ENCODE peak calls at places on chromosome 17, in ten cellular contexts. W is cardiac muscle cell; U is SHP77; E is activated CD8-positive, alpha-beta memory T cell treated with anti-CD3 and anti-CD28 coated beads for 1 hour; G is NT2/D1; C is left ventricle myocardium inferior; F is amygdala; J is stimulated activated CD4-positive, alpha-beta T cell treated with anti-CD3 and anti-CD28 coated beads, Interleukin-1b, Interleukin-23, amount 100 ng/mL, for 1 hour; O is activated CD4-positive, alpha-beta T cell treated with anti-CD3 and anti-CD28 coated beads, Interleukin-2, amount 10 ng/mL, durations not matched to agents 7 days and 5 days; S is activated T-helper 1 cell treated with anti-CD3 and anti-CD28 coated beads, Interleukin-2, amount 50 U/mL, for 16 hours. Z is an unnamed sample.
A peak's percentile ranks its signal among the peaks of the same experiment; 100 is the strongest.

GRCh38 chr17:36989173-36989572 is 40.4 kb downstream of the AATF start:
- DNase-seq in W (no peak), E (no peak), C (no peak), J (no peak), F (no peak), U (no peak), O (no peak), G (no peak), S (no peak), Z (no peak)

GRCh38 chr17:29007456-29008455 is 1.9 kb upstream of the SEZ6 start:
- DNase-seq in O (no peak), U (no peak), E (no peak), F (no peak), C (no peak), G (no peak), J (no peak), W (peak; percentile 53), S (no peak), Z (no peak)

GRCh38 chr17:395179-395578 is 42.6 kb upstream of the RPH3AL start:
- DNase-seq in S (no peak), W (no peak), O (no peak), G (no peak), C (no peak), F (no peak), J (no peak), E (no peak), U (no peak), Z (no peak)

GRCh38 chr17:20970329-20970728 is 72.5 kb downstream of the USP22 start:
- DNase-seq in F (no peak), E (no peak), C (no peak), W (no peak), G (no peak), O (no peak), U (no peak), S (no peak), J (no peak), Z (no peak)

GRCh38 chr17:2049333-2050245 is 5.3 kb upstream of the HIC1 start:
- DNase-seq in F (peak; percentile 68), J (peak; percentile 84), S (peak; percentile 88), E (peak; percentile 88), C (peak; percentile 90), W (peak; percentile 90), U (peak; percentile 56), G (no peak), O (peak; percentile 88), Z (no peak)

GRCh38 chr17:31349454-31349853 is 28.0 kb upstream of the EVI2A start:
- DNase-seq in C (no peak), E (no peak), W (no peak), G (no peak), O (no peak), F (no peak), S (no peak), U (no peak), J (no peak), Z (no peak)

GRCh38 chr17:52149626-52150025 is 8.9 kb downstream of the CA10 start:
- DNase-seq in C (no peak), J (no peak), O (no peak), U (no peak), F (no peak), G (no peak), W (no peak), S (no peak), E (no peak), Z (no peak)

GRCh38 chr17:78417531-78417909 is 39.1 kb downstream of the PGS1 start:
- DNase-seq in F (no peak), G (no peak), J (no peak), O (no peak), S (no peak), U (no peak), W (no peak), E (no peak), C (no peak), Z (no peak)

GRCh38 chr17:19002191-19002590 is 2.4 kb downstream of the FAM83G start:
- DNase-seq in O (no peak), J (no peak), U (no peak), C (no peak), G (no peak), E (no peak), W (no peak), S (no peak), F (no peak), Z (no peak)

GRCh38 chr17:71966459-71967313 is 154.1 kb upstream of the SOX9 start:
- DNase-seq in C (peak; percentile 27), O (no peak), U (no peak), F (no peak), W (no peak), J (no peak), E (no peak), G (no peak), S (no peak), Z (no peak)

GRCh38 chr17:67879662-67880061 is 54.4 kb downstream of the BPTF start:
- DNase-seq in S (no peak), C (no peak), W (no peak), G (no peak), O (no peak), E (no peak), F (no peak), U (no peak), J (no peak), Z (no peak)

GRCh38 chr17:4487820-4488716 is 10.6 kb upstream of the SPNS2 start:
- DNase-seq in G (no peak), W (no peak), F (no peak), U (no peak), J (no peak), E (no peak), O (no peak), S (no peak), C (no peak), Z (no peak)

GRCh38 chr17:64411999-64412771 is 21.5 kb upstream of the PECAM1 start:
- DNase-seq in E (no peak), S (no peak), F (peak; percentile 38), O (no peak), C (peak; percentile 59), W (peak; percentile 64), U (no peak), J (no peak), G (peak; percentile 85), Z (no peak)

GRCh38 chr17:17754719-17755686 is 73.7 kb downstream of the RAI1 start:
- DNase-seq in E (no peak), G (no peak), U (no peak), J (no peak), F (no peak), W (no peak), C (peak; percentile 66), S (no peak), O (no peak), Z (no peak)

GRCh38 chr17:2070241-2071023 is 15.5 kb downstream of the HIC1 start:
- DNase-seq in O (peak; percentile 76), J (no peak), U (no peak), E (no peak), C (no peak), S (peak; percentile 49), F (no peak), G (no peak), W (no peak), Z (no peak)

Z was measured in esophagus squamous epithelium.